ENCODE peak calls at places on chromosomes 3 and 15, in six cellular contexts. One of them, this sample, is unnamed.

GRCh38 chr15:58252586-58253323 is 114.6 kb downstream of the AQP9 start:
- ATAC-seq in activated CD4-positive, alpha-beta T cell treated with anti-CD3 and anti-CD28 coated beads for 36 hours: no peak
- ATAC-seq in T-helper 17 cell: no peak
- ATAC-seq in lower lobe of right lung: no peak
- ATAC-seq in activated T-cell treated with anti-CD3 and anti-CD28 coated beads, Interleukin-2, amount 50 U/mL, for 4 hours: no peak
- ATAC-seq in upper lobe of left lung: no peak
- ATAC-seq in this sample: no peak

GRCh38 chr3:157045238-157045860 is 114.6 kb downstream of the CCNL1 start:
- ATAC-seq in activated CD4-positive, alpha-beta T cell treated with anti-CD3 and anti-CD28 coated beads for 36 hours: no peak
- ATAC-seq in T-helper 17 cell: no peak
- ATAC-seq in lower lobe of right lung: no peak
- ATAC-seq in activated T-cell treated with anti-CD3 and anti-CD28 coated beads, Interleukin-2, amount 50 U/mL, for 4 hours: no peak
- ATAC-seq in upper lobe of left lung: peak; percentile 49
- ATAC-seq in this sample: no peak

GRCh38 chr15:64284037-64284436 is 71.9 kb downstream of the CSNK1G1 start:
- ATAC-seq in activated CD4-positive, alpha-beta T cell treated with anti-CD3 and anti-CD28 coated beads for 36 hours: no peak
- ATAC-seq in T-helper 17 cell: no peak
- ATAC-seq in lower lobe of right lung: peak; percentile 41
- ATAC-seq in activated T-cell treated with anti-CD3 and anti-CD28 coated beads, Interleukin-2, amount 50 U/mL, for 4 hours: no peak
- ATAC-seq in upper lobe of left lung: peak; percentile 75
- ATAC-seq in this sample: no peak

GRCh38 chr15:68421798-68422402 is 10.1 kb downstream of the ITGA11 start:
- ATAC-seq in activated CD4-positive, alpha-beta T cell treated with anti-CD3 and anti-CD28 coated beads for 36 hours: no peak
- ATAC-seq in T-helper 17 cell: no peak
- ATAC-seq in lower lobe of right lung: no peak
- ATAC-seq in activated T-cell treated with anti-CD3 and anti-CD28 coated beads, Interleukin-2, amount 50 U/mL, for 4 hours: no peak
- ATAC-seq in upper lobe of left lung: peak; percentile 4
- ATAC-seq in this sample: no peak

GRCh38 chr3:192570315-192570714 is 157.0 kb downstream of the FGF12 start:
- ATAC-seq in activated CD4-positive, alpha-beta T cell treated with anti-CD3 and anti-CD28 coated beads for 36 hours: no peak
- ATAC-seq in T-helper 17 cell: no peak
- ATAC-seq in lower lobe of right lung: no peak
- ATAC-seq in activated T-cell treated with anti-CD3 and anti-CD28 coated beads, Interleukin-2, amount 50 U/mL, for 4 hours: no peak
- ATAC-seq in upper lobe of left lung: no peak
- ATAC-seq in this sample: no peak

GRCh38 chr15:83378921-83379561 is 68.1 kb upstream of the SH3GL3 start:
- ATAC-seq in activated CD4-positive, alpha-beta T cell treated with anti-CD3 and anti-CD28 coated beads for 36 hours: no peak
- ATAC-seq in T-helper 17 cell: no peak
- ATAC-seq in lower lobe of right lung: peak; percentile 41
- ATAC-seq in activated T-cell treated with anti-CD3 and anti-CD28 coated beads, Interleukin-2, amount 50 U/mL, for 4 hours: no peak
- ATAC-seq in upper lobe of left lung: peak; percentile 43
- ATAC-seq in this sample: peak; percentile 8

GRCh38 chr15:55775316-55775715 is 32.4 kb upstream of the PRTG start:
- ATAC-seq in activated CD4-positive, alpha-beta T cell treated with anti-CD3 and anti-CD28 coated beads for 36 hours: no peak
- ATAC-seq in T-helper 17 cell: no peak
- ATAC-seq in lower lobe of right lung: peak; percentile 45
- ATAC-seq in activated T-cell treated with anti-CD3 and anti-CD28 coated beads, Interleukin-2, amount 50 U/mL, for 4 hours: no peak
- ATAC-seq in upper lobe of left lung: no peak
- ATAC-seq in this sample: no peak

GRCh38 chr3:143209715-143210059 is 90.1 kb downstream of the CHST2 start:
- ATAC-seq in activated CD4-positive, alpha-beta T cell treated with anti-CD3 and anti-CD28 coated beads for 36 hours: no peak
- ATAC-seq in T-helper 17 cell: no peak
- ATAC-seq in lower lobe of right lung: no peak
- ATAC-seq in activated T-cell treated with anti-CD3 and anti-CD28 coated beads, Interleukin-2, amount 50 U/mL, for 4 hours: no peak
- ATAC-seq in upper lobe of left lung: no peak
- ATAC-seq in this sample: no peak

GRCh38 chr15:52421029-52421428 is 107.7 kb downstream of the MYO5A start:
- ATAC-seq in activated CD4-positive, alpha-beta T cell treated with anti-CD3 and anti-CD28 coated beads for 36 hours: no peak
- ATAC-seq in T-helper 17 cell: no peak
- ATAC-seq in lower lobe of right lung: no peak
- ATAC-seq in activated T-cell treated with anti-CD3 and anti-CD28 coated beads, Interleukin-2, amount 50 U/mL, for 4 hours: no peak
- ATAC-seq in upper lobe of left lung: no peak
- ATAC-seq in this sample: peak; percentile 63

GRCh38 chr3:37741644-37742043 is 120.0 kb upstream of the CTDSPL start:
- ATAC-seq in activated CD4-positive, alpha-beta T cell treated with anti-CD3 and anti-CD28 coated beads for 36 hours: no peak
- ATAC-seq in T-helper 17 cell: no peak
- ATAC-seq in lower lobe of right lung: peak; percentile 90
- ATAC-seq in activated T-cell treated with anti-CD3 and anti-CD28 coated beads, Interleukin-2, amount 50 U/mL, for 4 hours: no peak
- ATAC-seq in upper lobe of left lung: peak; percentile 56
- ATAC-seq in this sample: no peak

GRCh38 chr3:71075481-71075880 is 508.0 kb downstream of the FOXP1 start:
- ATAC-seq in activated CD4-positive, alpha-beta T cell treated with anti-CD3 and anti-CD28 coated beads for 36 hours: no peak
- ATAC-seq in T-helper 17 cell: peak; percentile 40
- ATAC-seq in lower lobe of right lung: no peak
- ATAC-seq in activated T-cell treated with anti-CD3 and anti-CD28 coated beads, Interleukin-2, amount 50 U/mL, for 4 hours: peak; percentile 20
- ATAC-seq in upper lobe of left lung: no peak
- ATAC-seq in this sample: no peak

GRCh38 chr15:90213123-90213817 is 12.1 kb downstream of the SEMA4B start:
- ATAC-seq in activated CD4-positive, alpha-beta T cell treated with anti-CD3 and anti-CD28 coated beads for 36 hours: peak; percentile 42
- ATAC-seq in T-helper 17 cell: no peak
- ATAC-seq in lower lobe of right lung: peak; percentile 81
- ATAC-seq in activated T-cell treated with anti-CD3 and anti-CD28 coated beads, Interleukin-2, amount 50 U/mL, for 4 hours: no peak
- ATAC-seq in upper lobe of left lung: peak; percentile 38
- ATAC-seq in this sample: peak; percentile 49

GRCh38 chr3:65575376-65575840 is 463.3 kb downstream of the MAGI1 start:
- ATAC-seq in activated CD4-positive, alpha-beta T cell treated with anti-CD3 and anti-CD28 coated beads for 36 hours: no peak
- ATAC-seq in T-helper 17 cell: no peak
- ATAC-seq in lower lobe of right lung: no peak
- ATAC-seq in activated T-cell treated with anti-CD3 and anti-CD28 coated beads, Interleukin-2, amount 50 U/mL, for 4 hours: no peak
- ATAC-seq in upper lobe of left lung: no peak
- ATAC-seq in this sample: no peak

GRCh38 chr3:136171097-136171542 is 25.0 kb downstream of the MSL2 start:
- ATAC-seq in activated CD4-positive, alpha-beta T cell treated with anti-CD3 and anti-CD28 coated beads for 36 hours: peak; percentile 92
- ATAC-seq in T-helper 17 cell: peak; percentile 33
- ATAC-seq in lower lobe of right lung: no peak
- ATAC-seq in activated T-cell treated with anti-CD3 and anti-CD28 coated beads, Interleukin-2, amount 50 U/mL, for 4 hours: peak; percentile 72
- ATAC-seq in upper lobe of left lung: no peak
- ATAC-seq in this sample: no peak

GRCh38 chr15:80643296-80643965 is 51.7 kb upstream of the ABHD17C start:
- ATAC-seq in activated CD4-positive, alpha-beta T cell treated with anti-CD3 and anti-CD28 coated beads for 36 hours: no peak
- ATAC-seq in T-helper 17 cell: no peak
- ATAC-seq in lower lobe of right lung: peak; percentile 31
- ATAC-seq in activated T-cell treated with anti-CD3 and anti-CD28 coated beads, Interleukin-2, amount 50 U/mL, for 4 hours: no peak
- ATAC-seq in upper lobe of left lung: no peak
- ATAC-seq in this sample: no peak

GRCh38 chr15:23422099-23422945 is 24.7 kb downstream of the GOLGA6L2 start:
- ATAC-seq in activated CD4-positive, alpha-beta T cell treated with anti-CD3 and anti-CD28 coated beads for 36 hours: no peak
- ATAC-seq in T-helper 17 cell: no peak
- ATAC-seq in lower lobe of right lung: no peak
- ATAC-seq in activated T-cell treated with anti-CD3 and anti-CD28 coated beads, Interleukin-2, amount 50 U/mL, for 4 hours: no peak
- ATAC-seq in upper lobe of left lung: no peak
- ATAC-seq in this sample: no peak

GRCh38 chr15:82648257-82649103 is 1.3 kb upstream of the CPEB1 start:
- ATAC-seq in activated CD4-positive, alpha-beta T cell treated with anti-CD3 and anti-CD28 coated beads for 36 hours: no peak
- ATAC-seq in T-helper 17 cell: no peak
- ATAC-seq in lower lobe of right lung: peak; percentile 33
- ATAC-seq in activated T-cell treated with anti-CD3 and anti-CD28 coated beads, Interleukin-2, amount 50 U/mL, for 4 hours: no peak
- ATAC-seq in upper lobe of left lung: peak; percentile 29
- ATAC-seq in this sample: no peak

GRCh38 chr3:195544634-195545033 is 1.5 kb upstream of the PPP1R2 start:
- ATAC-seq in activated CD4-positive, alpha-beta T cell treated with anti-CD3 and anti-CD28 coated beads for 36 hours: no peak
- ATAC-seq in T-helper 17 cell: no peak
- ATAC-seq in lower lobe of right lung: no peak
- ATAC-seq in activated T-cell treated with anti-CD3 and anti-CD28 coated beads, Interleukin-2, amount 50 U/mL, for 4 hours: no peak
- ATAC-seq in upper lobe of left lung: no peak
- ATAC-seq in this sample: no peak

GRCh38 chr3:120349819-120350125 is 618 bp upstream of the LRRC58 start:
- ATAC-seq in activated CD4-positive, alpha-beta T cell treated with anti-CD3 and anti-CD28 coated beads for 36 hours: no peak
- ATAC-seq in T-helper 17 cell: no peak
- ATAC-seq in lower lobe of right lung: no peak
- ATAC-seq in activated T-cell treated with anti-CD3 and anti-CD28 coated beads, Interleukin-2, amount 50 U/mL, for 4 hours: no peak
- ATAC-seq in upper lobe of left lung: no peak
- ATAC-seq in this sample: no peak

GRCh38 chr3:68705695-68706429 is 226.5 kb downstream of the TAFA4 start:
- ATAC-seq in activated CD4-positive, alpha-beta T cell treated with anti-CD3 and anti-CD28 coated beads for 36 hours: no peak
- ATAC-seq in T-helper 17 cell: no peak
- ATAC-seq in lower lobe of right lung: no peak
- ATAC-seq in activated T-cell treated with anti-CD3 and anti-CD28 coated beads, Interleukin-2, amount 50 U/mL, for 4 hours: no peak
- ATAC-seq in upper lobe of left lung: no peak
- ATAC-seq in this sample: no peak